ENCODE peak calls at places on chromosome 22, in six cellular contexts. B, J, W, N, E and C are unnamed samples.

GRCh38 chr22:40334899-40335298 is 11.4 kb upstream of the ADSL start:
- ATAC-seq in E (no peak), J (no peak), N (no peak), W (no peak), B (no peak), C (no peak)

GRCh38 chr22:29073618-29074275 is 912 bp downstream of the KREMEN1 start:
- ATAC-seq in W (peak; percentile 44), J (peak; percentile 17), B (peak; percentile 74), E (no peak), N (peak; percentile 38), C (peak; percentile 37)

GRCh38 chr22:19067696-19068348 is 54.4 kb downstream of the DGCR2 start:
- ATAC-seq in W (no peak), N (no peak), E (no peak), B (no peak), J (no peak), C (no peak)

GRCh38 chr22:35914665-35915476 is 113.8 kb downstream of the RBFOX2 start:
- ATAC-seq in J (no peak), W (peak; percentile 99), E (peak; percentile 98), B (peak; percentile 95), N (peak; percentile 98), C (peak; percentile 93)

GRCh38 chr22:44088976-44089570 is 65.0 kb downstream of the PARVB start:
- ATAC-seq in N (no peak), B (no peak), J (no peak), W (no peak), E (no peak), C (no peak)

GRCh38 chr22:22327723-22328122 is 83.1 kb downstream of the VPREB1 start:
- ATAC-seq in J (no peak), B (no peak), N (no peak), W (peak; percentile 18), E (no peak), C (no peak)

GRCh38 chr22:44207173-44207980 is 26.7 kb downstream of the PARVG start:
- ATAC-seq in E (no peak), N (no peak), J (no peak), B (no peak), W (no peak), C (no peak)

GRCh38 chr22:32794449-32795213 is 6.9 kb upstream of the TIMP3 start:
- ATAC-seq in B (no peak), N (peak; percentile 66), E (no peak), J (no peak), W (peak; percentile 84), C (no peak)

GRCh38 chr22:37370306-37370979 is 56.8 kb downstream of the ELFN2 start:
- ATAC-seq in J (peak; percentile 40), B (peak; percentile 67), N (no peak), W (no peak), E (no peak), C (peak; percentile 43)

GRCh38 chr22:46655861-46656608 is 35.8 kb downstream of the GRAMD4 start:
- ATAC-seq in W (peak; percentile 50), E (no peak), J (no peak), B (no peak), N (no peak), C (no peak)

GRCh38 chr22:47647181-47647580 is 884.7 kb downstream of the TBC1D22A start:
- ATAC-seq in N (no peak), B (no peak), E (no peak), J (no peak), W (no peak), C (no peak)

GRCh38 chr22:35736701-35737100 is 19.0 kb downstream of the APOL5 start:
- ATAC-seq in E (no peak), B (no peak), N (no peak), W (no peak), J (no peak), C (no peak)

GRCh38 chr22:33656808-33657628 is 263.3 kb downstream of the LARGE1 start:
- ATAC-seq in E (no peak), B (no peak), J (no peak), W (no peak), N (no peak), C (no peak)

DNA sequence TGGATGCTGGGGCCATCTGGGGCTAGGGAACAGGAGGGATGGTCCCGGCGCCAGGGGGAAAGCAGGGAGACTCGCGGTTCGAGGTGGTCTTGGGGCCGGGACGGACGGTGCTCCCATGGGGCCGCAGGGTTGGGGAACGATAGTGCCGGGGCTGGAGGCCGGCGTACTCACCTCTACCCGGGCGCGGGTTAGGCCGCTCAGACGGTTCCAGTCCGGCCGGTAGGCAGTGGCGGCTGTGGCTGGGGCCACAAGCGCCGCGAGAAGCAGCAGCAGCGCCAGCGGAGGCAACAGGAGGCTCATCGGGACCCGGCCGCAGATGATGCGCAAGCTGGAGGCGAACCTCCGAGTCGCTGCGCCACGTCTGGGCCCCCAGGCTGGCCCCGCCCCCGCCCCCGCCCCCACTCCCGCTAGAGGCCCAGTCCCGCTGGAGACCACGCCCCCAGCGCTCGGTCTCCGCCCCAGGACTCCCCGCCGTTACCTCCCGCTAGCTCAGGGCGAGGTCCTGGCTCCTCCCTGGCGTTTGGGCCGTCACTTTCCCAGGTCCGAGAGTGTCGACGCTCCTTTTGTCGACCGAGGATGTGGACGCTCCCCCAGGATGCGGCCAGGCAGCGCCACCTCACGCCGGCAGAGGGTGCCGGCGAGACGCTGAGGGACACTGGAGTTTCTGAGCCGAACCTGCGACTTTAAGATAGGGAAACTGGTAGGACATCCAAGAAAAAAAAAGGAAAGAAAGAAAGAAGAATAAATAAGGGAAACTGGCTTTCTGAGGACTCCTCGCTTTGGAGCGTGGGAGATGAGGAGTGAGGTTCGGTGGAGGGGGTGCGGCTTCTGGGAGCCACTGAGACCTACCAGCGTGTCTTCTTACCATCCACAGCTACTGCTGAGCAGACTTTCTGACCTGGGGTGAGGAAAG is at the start of gene SELENOM:
- ATAC-seq in J (peak; percentile 94), B (peak; percentile 96), E (peak; percentile 100), N (peak; percentile 98), W (peak; percentile 90), C (peak; percentile 93)
- TF ChIP-seq POLR2A in J (peak; percentile 72), B (peak; percentile 76), E (no peak), N (no peak), W (no peak), C (peak; percentile 96)

DNA sequence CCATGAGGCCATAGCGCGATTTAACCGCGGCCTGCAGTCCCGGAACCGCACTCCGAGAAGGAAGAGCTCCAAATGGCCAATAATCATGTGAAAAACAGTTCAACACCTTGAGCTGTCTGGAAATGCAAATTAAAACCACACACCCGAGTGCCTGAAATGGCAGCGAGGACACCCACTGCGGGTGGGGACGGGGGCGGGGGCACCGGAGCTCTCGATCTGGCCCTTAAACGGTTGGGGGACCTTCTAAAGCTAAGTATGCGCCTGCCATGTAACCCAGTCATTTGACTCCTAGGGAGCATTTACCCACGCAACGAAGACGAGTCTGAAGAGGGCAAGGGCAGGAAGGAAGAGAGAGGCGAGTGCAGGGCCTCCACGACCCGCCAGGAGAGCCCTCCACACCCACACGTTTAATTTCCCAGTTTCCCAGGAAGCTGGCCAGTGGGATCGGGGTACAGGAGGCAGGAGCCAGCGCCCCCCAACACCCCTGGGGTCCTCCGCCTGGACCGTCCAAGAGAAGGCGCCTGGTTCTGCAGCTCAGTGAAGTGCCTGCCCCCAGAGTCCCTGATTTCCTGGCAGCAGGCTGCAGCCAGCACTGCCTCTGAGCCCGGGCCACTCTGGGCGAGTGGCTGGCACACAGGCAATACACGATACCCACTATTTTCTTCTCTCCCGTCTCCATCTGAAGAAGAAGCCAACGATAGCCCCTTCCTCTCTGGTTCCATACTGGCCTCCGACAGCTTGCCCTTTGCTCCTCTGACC is 1.7 kb downstream of the TTLL8 start:
- ATAC-seq in E (no peak), J (peak; percentile 48), W (no peak), B (no peak), N (no peak), C (no peak)
- H3K4me3 ChIP-seq in E (no peak overlapping the region), J (no peak overlapping the region), W (no peak overlapping the region), B (no peak overlapping the region), N (no peak overlapping the region), C (no peak overlapping the region)

GRCh38 chr22:42714308-42714707 is 6.4 kb downstream of the A4GALT start:
- ATAC-seq in J (no peak), W (no peak), E (no peak), N (no peak), B (no peak), C (no peak)

GRCh38 chr22:42717197-42717967 is 3.3 kb downstream of the A4GALT start:
- ATAC-seq in B (no peak), J (peak; percentile 36), E (peak; percentile 65), W (no peak), N (peak; percentile 39), C (no peak)

GRCh38 chr22:42716221-42716620 is 4.4 kb downstream of the A4GALT start:
- ATAC-seq in B (no peak), E (no peak), W (no peak), N (no peak), J (peak; percentile 67), C (no peak)

GRCh38 chr22:42714768-42715430 is 5.8 kb downstream of the A4GALT start:
- ATAC-seq in N (no peak), B (no peak), E (no peak), J (no peak), W (no peak), C (no peak)

GRCh38 chr22:42716649-42717127 is 4.0 kb downstream of the A4GALT start:
- ATAC-seq in B (no peak), J (peak; percentile 61), N (no peak), W (no peak), E (no peak), C (no peak)
- TF ChIP-seq POLR2AphosphoS5 in B (no peak), J (no peak), N (no peak), W (no peak), E (no peak), C (no peak)

GRCh38 chr22:25134028-25134427 is 65.6 kb upstream of the CRYBB3 start:
- ATAC-seq in B (peak; percentile 47), J (no peak), N (no peak), W (no peak), E (no peak), C (peak; percentile 63)
- TF ChIP-seq POLR2A in B (peak; percentile 12), J (no peak), N (no peak), W (no peak), E (no peak), C (no peak)